ENCODE peak calls at places on chromosomes 11 and 22, in seven cellular contexts. T, C, K, M, A, V and D are unnamed samples.

GRCh38 chr22:39255449-39256185 is 10.8 kb upstream of the PDGFB start:
- DNase-seq in T (no peak), C (no peak), K (no peak), M (no peak), A (no peak), V (no peak), D (no peak)

GRCh38 chr22:30015846-30016245 is 64.4 kb upstream of the HORMAD2 start:
- DNase-seq in T (no peak), C (no peak), K (no peak), M (no peak), A (no peak), V (peak), D (no peak)

GRCh38 chr11:12792590-12792989 is 118.4 kb downstream of the TEAD1 start:
- DNase-seq in T (no peak), C (no peak), K (no peak), M (no peak), A (no peak), V (peak), D (no peak)

GRCh38 chr22:19079691-19080090 is 42.5 kb downstream of the DGCR2 start:
- DNase-seq in T (no peak), C (no peak), K (no peak), M (no peak), A (no peak), V (no peak), D (no peak)

GRCh38 chr22:28716686-28717085 is 24.9 kb downstream of the CHEK2 start:
- DNase-seq in T (no peak), C (no peak), K (no peak), M (no peak), A (no peak), V (no peak), D (no peak)

GRCh38 chr11:35407041-35407440 is 12.3 kb downstream of the SLC1A2 start:
- DNase-seq in T (no peak), C (no peak), K (no peak), M (no peak), A (no peak), V (no peak), D (no peak)

GRCh38 chr11:12270215-12270797 is 107.1 kb upstream of the PARVA start:
- DNase-seq in T (no peak), C (no peak), K (no peak), M (no peak), A (no peak), V (no peak), D (no peak)

GRCh38 chr22:36569999-36570398 is 41.0 kb upstream of the EIF3D start:
- DNase-seq in T (peak), C (peak), K (no peak), M (no peak), A (no peak), V (no peak), D (no peak)

GRCh38 chr11:44327730-44328691 is 18.1 kb upstream of the ALX4 start:
- DNase-seq in T (no peak), C (no peak), K (no peak), M (no peak), A (peak), V (no peak), D (no peak)

GRCh38 chr11:77750757-77751156 is 69.8 kb downstream of the RSF1 start:
- DNase-seq in T (no peak), C (no peak), K (no peak), M (no peak), A (no peak), V (no peak), D (no peak)

GRCh38 chr11:40125054-40125453 is 1334.4 kb downstream of the LRRC4C start:
- DNase-seq in T (no peak), C (no peak), K (no peak), M (no peak), A (no peak), V (peak), D (no peak)

GRCh38 chr11:123551085-123551484 is 103.3 kb downstream of the SCN3B start:
- DNase-seq in T (no peak), C (no peak), K (no peak), M (no peak), A (no peak), V (peak), D (no peak)

GRCh38 chr11:63535734-63536133 is 874 bp upstream of the PLAAT4 start:
- DNase-seq in T (no peak), C (no peak), K (no peak), M (peak), A (no peak), V (no peak), D (no peak)